ENCODE peak calls at places on chromosomes 12 and 14, in five cellular contexts. I, W, U, Z and O are unnamed samples.

GRCh38 chr12:129727100-129727499 is 176.7 kb downstream of the TMEM132D start:
- DNase-seq in I (peak; percentile 5), U (no peak), W (no peak), Z (no peak), O (no peak)

GRCh38 chr12:28844718-28845117 is 304.4 kb upstream of the FAR2 start:
- DNase-seq in W (no peak), Z (no peak), I (no peak), U (no peak), O (no peak)

GRCh38 chr12:31868980-31869379 is 90.2 kb upstream of the RESF1 start:
- DNase-seq in U (no peak), W (peak; percentile 52), Z (no peak), I (no peak), O (no peak)

GRCh38 chr14:72892879-72893635 is 844 bp downstream of the DPF3 start:
- DNase-seq in Z (no peak), I (no peak), W (peak; percentile 45), U (no peak), O (peak; percentile 65)

GRCh38 chr14:80982711-80983110 is 27.3 kb downstream of the TSHR start:
- DNase-seq in Z (no peak), I (no peak), W (no peak), U (no peak), O (no peak)

GRCh38 chr12:76303989-76304460 is 44.2 kb downstream of the BBS10 start:
- DNase-seq in U (no peak), W (no peak), Z (no peak), I (no peak), O (no peak)

GRCh38 chr12:110670161-110670701 is 18.7 kb downstream of the HVCN1 start:
- DNase-seq in U (no peak), W (no peak), Z (no peak), I (no peak), O (no peak)

GRCh38 chr12:78040111-78040510 is 209.4 kb downstream of the NAV3 start:
- DNase-seq in Z (no peak), U (no peak), W (no peak), I (no peak), O (no peak)

GRCh38 chr14:25090716-25091454 is 40.9 kb upstream of the STXBP6 start:
- DNase-seq in U (peak; percentile 17), W (peak; percentile 39), Z (peak; percentile 15), I (no peak), O (no peak)

GRCh38 chr12:6044082-6044481 is 80.4 kb downstream of the VWF start:
- DNase-seq in W (no peak), Z (peak; percentile 95), I (no peak), U (no peak), O (no peak)

GRCh38 chr12:46678441-46678840 is 147.4 kb downstream of the SLC38A4 start:
- DNase-seq in U (no peak), W (no peak), I (no peak), Z (no peak), O (no peak)

GRCh38 chr12:46682148-46682547 is 143.6 kb downstream of the SLC38A4 start:
- DNase-seq in W (no peak), Z (no peak), I (no peak), U (no peak), O (no peak)

GRCh38 chr12:46677749-46678148 is 148.0 kb downstream of the SLC38A4 start:
- DNase-seq in Z (no peak), W (peak; percentile 51), I (no peak), U (no peak), O (no peak)

GRCh38 chr12:46679754-46680153 is 146.0 kb downstream of the SLC38A4 start:
- DNase-seq in W (no peak), U (no peak), I (no peak), Z (no peak), O (no peak)

DNA sequence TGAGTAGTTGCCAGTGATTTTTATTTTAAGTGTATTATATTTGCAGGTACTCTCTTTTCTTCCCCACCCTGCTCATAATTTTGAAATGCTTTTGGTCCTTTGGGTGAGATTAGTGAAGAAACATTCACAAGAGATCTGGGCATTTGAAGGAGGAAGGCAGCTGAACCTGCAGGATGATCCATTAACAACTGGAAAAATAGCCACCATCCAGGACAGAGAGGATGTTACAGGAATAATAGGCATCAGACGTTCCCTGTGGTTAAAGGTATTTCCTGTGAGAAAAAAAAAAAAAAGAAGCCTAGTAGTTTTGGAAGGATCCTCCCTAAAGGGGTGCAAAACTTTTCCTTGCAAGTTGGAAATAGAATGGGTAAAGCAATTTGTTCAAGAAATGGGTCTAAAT is 145.3 kb downstream of the SLC38A4 start:
- DNase-seq in I (no peak), W (no peak), Z (no peak), U (no peak), O (no peak)
- H2BK12ac ChIP-seq in I (no peak overlapping the region), W (no peak overlapping the region), Z (no peak overlapping the region), U (no peak overlapping the region), O (no peak overlapping the region)

DNA sequence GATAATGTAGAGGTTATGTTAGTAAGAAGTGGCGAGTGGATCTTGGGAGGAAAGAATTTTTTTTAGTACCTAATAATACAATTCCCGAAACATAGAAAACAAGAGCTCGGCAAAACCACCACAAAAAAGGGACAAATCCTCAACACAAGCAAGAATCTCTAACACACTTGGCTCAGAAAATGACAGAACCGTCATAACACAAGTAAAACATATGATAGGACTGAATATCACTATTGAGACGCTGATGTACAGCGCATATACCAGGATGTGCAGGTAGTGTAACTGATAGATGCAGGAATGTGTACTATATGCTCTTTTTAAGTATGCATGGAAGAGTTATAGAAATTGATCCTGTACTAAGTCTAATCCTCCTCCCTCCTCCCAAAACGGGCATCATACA is 564.5 kb downstream of the BCL11B start:
- DNase-seq in I (no peak), U (no peak), Z (no peak), W (no peak), O (no peak)
- H2BK12ac ChIP-seq in I (no peak overlapping the region), U (no peak overlapping the region), Z (no peak overlapping the region), W (no peak overlapping the region), O (no peak overlapping the region)

GRCh38 chr14:99947695-99948094 is 117.5 kb upstream of the EVL start:
- DNase-seq in I (no peak), U (no peak), Z (no peak), W (no peak), O (no peak)
- H2BK12ac ChIP-seq in I (no peak overlapping the region), U (no peak overlapping the region), Z (no peak overlapping the region), W (no peak overlapping the region), O (no peak overlapping the region)

GRCh38 chr12:112308652-112309051 is 73.6 kb downstream of the HECTD4 start:
- DNase-seq in W (no peak), U (no peak), I (no peak), Z (no peak), O (no peak)
- H2BK12ac ChIP-seq in W (no peak overlapping the region), U (no peak overlapping the region), I (no peak overlapping the region), Z (no peak overlapping the region), O (no peak overlapping the region)

GRCh38 chr12:96714199-96714598 is 192.9 kb upstream of the NEDD1 start:
- DNase-seq in W (no peak), U (no peak), I (no peak), Z (no peak), O (no peak)
- H2BK12ac ChIP-seq in W (no peak overlapping the region), U (no peak overlapping the region), I (no peak overlapping the region), Z (no peak overlapping the region), O (no peak overlapping the region)

GRCh38 chr12:116651089-116651488 is 86.8 kb downstream of the SPRING1 start:
- DNase-seq in U (no peak), Z (no peak), W (no peak), I (no peak), O (no peak)

GRCh38 chr12:116650585-116650984 is 87.3 kb downstream of the SPRING1 start:
- DNase-seq in W (no peak), I (no peak), Z (no peak), U (no peak), O (no peak)

GRCh38 chr12:116656371-116656770 is 81.5 kb downstream of the SPRING1 start:
- DNase-seq in I (no peak), W (no peak), U (no peak), Z (no peak), O (no peak)

GRCh38 chr12:116657921-116658495 is 79.9 kb downstream of the SPRING1 start:
- DNase-seq in Z (no peak), U (no peak), I (no peak), W (no peak), O (no peak)

GRCh38 chr12:116654216-116654743 is 83.6 kb downstream of the SPRING1 start:
- DNase-seq in U (no peak), Z (no peak), I (no peak), W (no peak), O (no peak)
- H2BK12ac ChIP-seq in U (no peak overlapping the region), Z (no peak overlapping the region), I (no peak overlapping the region), W (no peak overlapping the region), O (no peak overlapping the region)

DNA sequence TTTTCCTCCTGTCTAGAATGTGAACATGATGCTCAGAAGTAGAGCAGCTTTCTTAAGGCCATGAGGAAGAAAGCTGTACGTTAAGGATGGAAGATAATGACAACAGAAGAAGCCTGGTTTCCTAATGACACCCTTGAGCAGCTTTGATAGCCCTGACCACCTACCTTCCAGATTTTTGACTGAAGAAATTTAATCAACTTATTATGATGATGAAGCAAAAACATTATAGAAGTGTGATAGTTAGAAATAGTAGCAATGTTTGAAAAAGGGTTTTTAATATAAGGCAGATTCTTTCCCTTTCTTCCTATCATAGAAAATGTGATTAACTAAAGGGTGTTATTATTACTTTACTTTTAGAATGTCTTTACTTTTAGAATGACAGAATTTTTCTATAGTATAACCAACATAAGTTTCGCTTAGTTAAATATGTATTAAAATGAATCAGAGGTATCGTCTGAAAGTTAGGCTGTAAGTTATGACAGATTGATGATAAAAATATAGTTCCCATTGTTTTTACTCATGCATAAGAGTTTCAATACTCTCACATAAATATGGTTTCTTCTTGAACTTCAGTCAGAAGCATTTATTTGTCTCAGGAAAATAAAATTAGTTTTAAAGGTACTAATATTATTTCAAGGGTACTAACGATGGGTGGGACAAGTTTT is 50.1 kb upstream of the PPFIA2 start:
- DNase-seq in I (no peak), Z (no peak), W (no peak), U (no peak), O (no peak)
- H2BK12ac ChIP-seq in I (no peak overlapping the region), Z (no peak overlapping the region), W (no peak overlapping the region), U (no peak overlapping the region), O (no peak overlapping the region)